ENCODE peak calls at places on chromosomes 12 and 14, in four cellular contexts. N, E, O and X are unnamed samples.
A peak's percentile ranks its signal among the peaks of the same experiment; 100 is the strongest.

GRCh38 chr14:71932229-71932951 is at the start of gene RGS6:
- DNase-seq in N (peak; percentile 4), E (no peak), O (peak; percentile 56), X (peak; percentile 41)

GRCh38 chr12:56520025-56520810 is 1.4 kb upstream of the RBMS2 start:
- DNase-seq in N (no peak), E (no peak), O (no peak), X (peak; percentile 50)

GRCh38 chr12:120820885-120821510 is 83.2 kb downstream of the SPPL3 start:
- DNase-seq in N (no peak), E (no peak), O (no peak), X (no peak)

GRCh38 chr12:116542345-116542950 is 16.7 kb upstream of the MAP1LC3B2 start:
- DNase-seq in N (no peak), E (no peak), O (no peak), X (no peak)

GRCh38 chr12:3298603-3299002 is 192.4 kb upstream of the PRMT8 start:
- DNase-seq in N (no peak), E (no peak), O (no peak), X (no peak)

GRCh38 chr12:75183967-75184366 is 25.7 kb downstream of the KCNC2 start:
- DNase-seq in N (no peak), E (no peak), O (no peak), X (no peak)

GRCh38 chr12:1927751-1928351 is 9.4 kb upstream of the CACNA2D4 start:
- DNase-seq in N (no peak), E (no peak), O (peak; percentile 28), X (no peak)

GRCh38 chr14:22518073-22518472 is 71.0 kb downstream of the DAD1 start:
- DNase-seq in N (peak; percentile 27), E (no peak), O (no peak), X (no peak)

GRCh38 chr12:112198120-112198733 is 72.9 kb downstream of the TRAFD1 start:
- DNase-seq in N (peak; percentile 19), E (peak; percentile 47), O (peak; percentile 52), X (peak; percentile 77)

GRCh38 chr14:69768873-69769272 is 1.9 kb downstream of the SRSF5 start:
- DNase-seq in N (peak; percentile 29), E (no peak), O (no peak), X (no peak)

GRCh38 chr12:30863839-30864238 is 62.7 kb upstream of the TSPAN11 start:
- DNase-seq in N (no peak), E (no peak), O (no peak), X (no peak)

GRCh38 chr12:104285740-104286537 is 17.6 kb upstream of the EID3 start:
- DNase-seq in N (peak; percentile 50), E (no peak), O (peak; percentile 68), X (peak; percentile 44)

GRCh38 chr12:127389923-127390322 is 877.0 kb upstream of the TMEM132C start:
- DNase-seq in N (peak; percentile 87), E (peak; percentile 75), O (no peak), X (peak; percentile 81)

GRCh38 chr14:56108057-56108456 is 10.2 kb upstream of the PELI2 start:
- DNase-seq in N (no peak), E (no peak), O (no peak), X (no peak)

GRCh38 chr12:42585175-42585845 is 4.2 kb downstream of the PRICKLE1 start:
- DNase-seq in N (no peak), E (no peak), O (no peak), X (no peak)
- H3K4me3 ChIP-seq in N (peak overlapping the region; percentile 32), E (no peak overlapping the region), O (no peak overlapping the region), X (peak overlapping the region; percentile 60)

GRCh38 chr14:58703149-58703509 is 65.4 kb downstream of the DACT1 start:
- DNase-seq in N (no peak), E (no peak), O (no peak), X (no peak)
- H3K27me3 ChIP-seq in N (peaks cover 2% of the 10 kb centered on the region), E (no peaks in the 10 kb centered on the region), O (no peaks in the 10 kb centered on the region), X (peaks cover 7% of the 10 kb centered on the region)

GRCh38 chr14:73457935-73458218 is 469 bp downstream of the NUMB start:
- DNase-seq in N (no peak), E (no peak), O (peak; percentile 71), X (no peak)

GRCh38 chr14:73460691-73461127 is 2.4 kb upstream of the NUMB start:
- DNase-seq in N (peak; percentile 80), E (peak; percentile 61), O (no peak), X (peak; percentile 50)

GRCh38 chr14:73455294-73455693 is 3.1 kb downstream of the NUMB start:
- DNase-seq in N (no peak), E (no peak), O (no peak), X (no peak)

GRCh38 chr14:73458219-73458976 is at the start of gene NUMB:
- DNase-seq in N (peak; percentile 100), E (peak; percentile 100), O (peak; percentile 95), X (peak; percentile 100)

DNA sequence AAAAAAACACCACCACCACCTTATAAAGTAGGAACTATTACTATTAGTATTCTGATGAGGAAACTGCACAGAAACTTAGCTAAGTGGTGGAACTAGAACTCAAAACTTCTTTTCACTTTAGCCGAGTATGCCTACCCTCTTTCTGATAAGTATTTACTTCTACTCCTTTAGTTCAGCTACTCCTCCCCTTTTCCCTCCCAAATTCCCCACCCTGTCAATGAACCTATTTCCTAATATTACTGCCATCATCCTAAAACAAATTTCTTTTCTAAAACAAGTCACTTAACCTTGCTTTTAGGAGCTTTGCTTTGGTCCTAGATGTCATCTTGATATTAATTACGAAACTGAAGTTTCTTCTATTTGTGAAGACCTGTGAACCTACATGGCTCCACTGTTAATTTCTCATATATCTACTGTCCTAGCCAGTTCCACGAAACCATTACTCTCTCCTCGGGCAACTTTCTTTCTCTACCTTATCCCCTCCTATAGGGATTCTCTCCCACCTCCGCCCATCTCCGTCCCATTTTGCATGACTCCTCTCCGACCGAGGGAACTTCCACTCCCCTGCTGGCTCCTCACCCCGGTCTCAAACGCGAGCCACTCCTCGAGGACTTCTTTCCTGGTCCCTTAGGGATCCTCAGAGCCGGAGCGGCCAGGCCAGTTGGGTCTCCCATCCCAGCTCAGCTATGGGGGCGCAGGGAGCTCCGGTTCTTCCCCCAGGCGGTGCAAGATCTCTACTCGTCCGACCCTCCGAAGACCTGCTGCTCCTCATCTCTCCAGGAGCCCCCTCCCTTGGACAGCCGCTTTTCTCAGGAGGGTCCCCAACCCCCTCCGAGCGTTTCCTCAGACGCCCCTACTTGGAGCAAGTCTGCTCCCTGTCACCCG is 1.1 kb downstream of the NUMB start:
- DNase-seq in N (no peak), E (no peak), O (peak; percentile 63), X (peak; percentile 78)
- H3K4me3 ChIP-seq in N (peak overlapping the region; percentile 88), E (peak overlapping the region; percentile 94), O (peak overlapping the region; percentile 87), X (peak overlapping the region; percentile 94)

DNA sequence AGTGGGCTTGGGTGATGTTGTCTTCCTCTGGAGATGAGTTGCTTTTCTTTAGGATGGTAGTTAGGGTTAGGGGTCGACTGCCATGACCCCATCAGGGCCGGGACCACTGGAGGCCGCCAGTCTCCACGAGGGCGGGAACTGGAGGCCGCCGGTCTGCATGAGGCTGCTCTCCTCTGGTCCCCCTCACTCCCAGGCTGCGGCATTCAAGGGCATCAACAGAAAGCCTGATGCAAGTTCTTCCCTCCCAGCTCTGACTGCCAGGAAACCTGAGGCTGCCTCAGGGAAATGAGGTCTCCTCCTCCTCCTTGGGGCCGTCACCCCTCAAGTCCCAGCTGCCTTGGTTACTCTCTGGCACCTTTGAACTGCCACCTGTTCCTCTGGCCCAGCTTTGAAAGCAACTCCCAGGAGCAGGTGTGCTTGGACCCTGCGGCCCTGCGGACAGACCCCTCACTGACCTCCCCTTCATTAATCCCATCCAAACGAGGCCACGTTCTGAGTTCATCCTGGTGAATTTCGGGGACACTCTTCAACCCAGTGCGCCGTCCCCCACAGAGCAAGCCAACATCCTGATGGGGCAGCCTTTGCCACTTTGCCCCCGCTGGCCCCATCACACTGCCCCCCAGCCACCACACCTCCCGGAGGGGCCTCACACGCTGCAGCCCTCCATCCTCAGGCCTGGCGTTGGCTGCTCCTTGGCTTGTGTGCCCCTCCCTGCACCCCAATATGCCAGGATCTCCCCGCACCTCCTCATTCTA is 37.2 kb upstream of the FBRSL1 start:
- DNase-seq in N (no peak), E (no peak), O (no peak), X (no peak)
- H3K27me3 ChIP-seq in N (peaks cover 10% of the 10 kb centered on the region), E (peaks cover 23% of the 10 kb centered on the region), O (peaks cover 48% of the 10 kb centered on the region), X (peaks cover 33% of the 10 kb centered on the region)

DNA sequence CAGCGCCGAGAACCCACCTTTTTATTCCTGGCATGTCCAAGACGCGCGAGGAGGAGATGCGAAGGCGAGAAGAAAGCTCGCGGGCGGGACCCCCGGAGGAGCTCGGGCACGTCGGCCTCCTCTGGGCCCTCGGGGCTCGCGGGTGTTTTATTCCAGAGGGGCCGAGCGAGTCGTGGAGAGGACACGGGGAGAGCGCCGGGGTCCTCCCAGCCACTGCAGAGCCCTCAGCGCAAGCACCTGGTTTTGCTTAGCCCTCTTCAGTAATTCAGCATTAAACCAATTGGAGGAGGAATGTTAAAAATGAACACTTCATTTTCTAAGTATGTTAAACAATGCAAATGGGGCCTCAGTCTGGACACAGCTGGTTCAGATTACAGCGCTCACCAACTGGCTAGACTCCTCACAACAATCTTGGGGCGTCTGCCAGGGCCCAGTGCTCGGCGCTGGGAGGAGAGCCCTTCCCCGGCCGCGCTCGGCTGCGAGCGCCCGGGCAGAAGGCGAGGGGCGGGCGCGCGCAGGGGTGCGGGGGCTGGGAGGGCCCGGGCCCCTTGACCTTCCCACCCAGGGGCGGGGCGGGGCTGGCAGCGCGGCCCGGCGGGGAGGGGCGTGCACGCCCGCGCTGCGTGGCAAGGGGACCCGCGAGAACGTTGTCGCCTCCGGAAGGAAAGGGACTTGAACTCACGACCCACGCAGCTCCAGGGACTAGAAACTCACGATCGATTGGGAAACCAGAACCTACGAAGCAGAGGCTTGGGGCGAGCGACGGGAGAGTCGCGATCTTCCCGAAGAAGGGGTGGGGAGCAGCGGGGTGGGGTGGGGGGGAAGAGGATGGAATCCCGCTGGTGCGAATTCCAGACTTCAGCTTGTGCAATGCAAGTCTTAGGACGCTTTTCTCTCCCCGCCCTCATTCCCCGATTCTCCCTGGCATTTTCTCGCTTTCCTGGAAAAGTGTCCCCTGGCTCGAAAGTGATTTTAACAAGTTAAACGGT is at the start of gene FBLN5:
- DNase-seq in N (peak; percentile 86), E (peak; percentile 30), O (peak; percentile 79), X (peak; percentile 97)
- H3K4me3 ChIP-seq in N (peak within 1 kb of the TSS; percentile 62), E (peak within 1 kb of the TSS; percentile 56), O (peak within 1 kb of the TSS; percentile 69), X (peak within 1 kb of the TSS; percentile 96)

GRCh38 chr12:54027442-54027786 is 826 bp upstream of the HOXC6 start:
- DNase-seq in N (no peak), E (no peak), O (no peak), X (no peak)
- H3K27me3 ChIP-seq in N (peaks cover 93% of the 10 kb centered on the region), E (peaks cover 95% of the 10 kb centered on the region), O (peaks cover 100% of the 10 kb centered on the region), X (no peaks in the 10 kb centered on the region)

DNA sequence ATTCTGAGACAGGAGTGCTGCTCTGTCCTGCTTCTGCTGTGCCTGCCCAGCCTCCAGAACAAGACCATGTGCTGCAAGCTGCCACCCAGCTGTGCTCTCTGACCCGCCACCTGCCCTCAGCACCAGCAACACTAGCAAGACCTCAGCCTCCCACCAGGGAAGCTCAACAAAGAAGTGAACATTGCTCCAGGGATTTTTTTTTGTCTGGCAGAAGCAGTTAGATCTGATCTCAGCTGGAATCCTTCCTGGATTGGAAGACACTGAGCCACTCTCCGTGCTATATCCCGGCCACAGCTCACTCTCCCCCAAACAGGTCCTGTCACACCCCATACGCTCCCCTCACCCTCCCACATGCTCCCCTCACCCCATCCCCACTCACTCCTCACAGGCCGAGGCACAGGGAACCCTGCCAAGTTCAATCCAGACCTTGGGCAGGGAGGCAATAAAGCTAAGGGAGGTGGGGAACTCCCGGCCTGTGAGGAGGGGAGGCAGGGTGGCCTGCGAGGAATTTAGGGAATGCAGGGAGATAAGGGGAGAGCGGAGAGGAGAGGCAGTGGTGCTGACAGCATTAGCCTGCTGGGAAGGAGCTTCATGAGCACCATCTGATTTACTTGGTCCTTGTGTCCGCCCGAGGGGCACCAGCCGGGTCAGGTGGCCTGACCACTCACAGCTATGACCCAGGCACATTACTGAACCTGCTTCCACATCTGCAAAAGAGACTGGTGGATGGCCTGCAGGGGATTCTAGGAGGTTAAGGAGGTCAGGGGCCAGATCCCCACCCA is 29.7 kb downstream of the CCDC85C start:
- DNase-seq in N (peak; percentile 87), E (peak; percentile 55), O (peak; percentile 64), X (peak; percentile 70)
- H3K4me3 ChIP-seq in N (no peak overlapping the region), E (no peak overlapping the region), O (no peak overlapping the region), X (no peak overlapping the region)

GRCh38 chr14:103123634-103124500 is 606 bp downstream of the TNFAIP2 start:
- DNase-seq in N (no peak), E (no peak), O (peak; percentile 78), X (no peak)
- H3K27me3 ChIP-seq in N (no peaks in the 10 kb centered on the region), E (no peaks in the 10 kb centered on the region), O (no peaks in the 10 kb centered on the region), X (no peaks in the 10 kb centered on the region)